ENCODE peak calls at places on chromosomes 13 and 19, in eight cellular contexts. One of them, this sample, is unnamed.
A peak's percentile ranks its signal among the peaks of the same experiment; 100 is the strongest.

GRCh38 chr19:51181913-51182419 is 39.9 kb downstream of the SIGLEC7 start:
- DNase-seq in endodermal cell: peak; percentile 88
- DNase-seq in heart right ventricle: no peak
- DNase-seq in Panc1: no peak
- DNase-seq in breast epithelium: no peak
- DNase-seq in type B pancreatic cell: no peak
- DNase-seq in ascending aorta: no peak
- DNase-seq in lung: no peak
- DNase-seq in this sample: no peak

GRCh38 chr13:110238795-110239194 is 68.2 kb downstream of the COL4A1 start:
- DNase-seq in breast epithelium: no peak
- DNase-seq in ascending aorta: no peak
- DNase-seq in heart right ventricle: peak; percentile 30
- DNase-seq in endodermal cell: no peak
- DNase-seq in lung: no peak
- DNase-seq in Panc1: no peak
- DNase-seq in type B pancreatic cell: no peak
- DNase-seq in this sample: no peak

GRCh38 chr19:1113986-1114483 is 10.2 kb downstream of the GPX4 start:
- DNase-seq in Panc1: no peak
- DNase-seq in endodermal cell: no peak
- DNase-seq in breast epithelium: no peak
- DNase-seq in heart right ventricle: no peak
- DNase-seq in ascending aorta: no peak
- DNase-seq in type B pancreatic cell: no peak
- DNase-seq in lung: no peak
- DNase-seq in this sample: no peak

GRCh38 chr13:112014857-112015256 is 52.1 kb upstream of the SOX1 start:
- DNase-seq in ascending aorta: no peak
- DNase-seq in breast epithelium: no peak
- DNase-seq in endodermal cell: no peak
- DNase-seq in lung: no peak
- DNase-seq in heart right ventricle: no peak
- DNase-seq in type B pancreatic cell: no peak
- DNase-seq in Panc1: no peak
- DNase-seq in this sample: no peak

GRCh38 chr19:53045536-53045935 is 996 bp downstream of the ERVV-2 start:
- DNase-seq in endodermal cell: no peak
- DNase-seq in breast epithelium: no peak
- DNase-seq in Panc1: no peak
- DNase-seq in type B pancreatic cell: no peak
- DNase-seq in lung: no peak
- DNase-seq in heart right ventricle: no peak
- DNase-seq in ascending aorta: no peak
- DNase-seq in this sample: no peak

GRCh38 chr19:2136796-2137195 is 14.6 kb downstream of the AP3D1 start:
- DNase-seq in heart right ventricle: no peak
- DNase-seq in Panc1: no peak
- DNase-seq in breast epithelium: no peak
- DNase-seq in lung: no peak
- DNase-seq in type B pancreatic cell: no peak
- DNase-seq in endodermal cell: peak; percentile 72
- DNase-seq in ascending aorta: no peak
- DNase-seq in this sample: no peak

GRCh38 chr19:18340237-18340989 is at the start of gene PGPEP1:
- DNase-seq in heart right ventricle: peak; percentile 82
- DNase-seq in type B pancreatic cell: peak; percentile 84
- DNase-seq in Panc1: no peak
- DNase-seq in lung: peak; percentile 61
- DNase-seq in endodermal cell: peak; percentile 92
- DNase-seq in breast epithelium: peak; percentile 69
- DNase-seq in ascending aorta: peak; percentile 17
- DNase-seq in this sample: peak; percentile 73

GRCh38 chr19:49749771-49750170 is 13.3 kb downstream of the TSKS start:
- DNase-seq in endodermal cell: no peak
- DNase-seq in Panc1: no peak
- DNase-seq in lung: no peak
- DNase-seq in type B pancreatic cell: no peak
- DNase-seq in breast epithelium: no peak
- DNase-seq in heart right ventricle: no peak
- DNase-seq in ascending aorta: no peak
- DNase-seq in this sample: no peak

GRCh38 chr19:1240925-1241324 is 626 bp upstream of the ATP5F1D start:
- DNase-seq in lung: no peak
- DNase-seq in heart right ventricle: no peak
- DNase-seq in endodermal cell: peak; percentile 61
- DNase-seq in Panc1: no peak
- DNase-seq in type B pancreatic cell: no peak
- DNase-seq in breast epithelium: no peak
- DNase-seq in ascending aorta: no peak
- DNase-seq in this sample: no peak

GRCh38 chr13:21330126-21330861 is 128.8 kb downstream of the ZDHHC20 start:
- DNase-seq in breast epithelium: no peak
- DNase-seq in ascending aorta: no peak
- DNase-seq in endodermal cell: no peak
- DNase-seq in lung: no peak
- DNase-seq in heart right ventricle: no peak
- DNase-seq in Panc1: no peak
- DNase-seq in type B pancreatic cell: no peak
- DNase-seq in this sample: no peak

GRCh38 chr19:48619692-48620565 is 623 bp downstream of the SPHK2 start:
- DNase-seq in endodermal cell: peak; percentile 44
- DNase-seq in Panc1: no peak
- DNase-seq in lung: no peak
- DNase-seq in type B pancreatic cell: no peak
- DNase-seq in breast epithelium: no peak
- DNase-seq in ascending aorta: no peak
- DNase-seq in heart right ventricle: no peak
- DNase-seq in this sample: no peak
- TF ChIP-seq CTCF in endodermal cell: no peak
- TF ChIP-seq CTCF in Panc1: no peak
- TF ChIP-seq CTCF in lung: no peak
- TF ChIP-seq CTCF in type B pancreatic cell: peak; percentile 35
- TF ChIP-seq CTCF in breast epithelium: peak; percentile 19
- TF ChIP-seq CTCF in ascending aorta: no peak
- TF ChIP-seq CTCF in heart right ventricle: no peak
- TF ChIP-seq CTCF in this sample: no peak

GRCh38 chr13:47598340-47598911 is 402.6 kb downstream of the SUCLA2 start:
- DNase-seq in lung: no peak
- DNase-seq in endodermal cell: no peak
- DNase-seq in breast epithelium: no peak
- DNase-seq in Panc1: no peak
- DNase-seq in heart right ventricle: no peak
- DNase-seq in ascending aorta: no peak
- DNase-seq in type B pancreatic cell: no peak
- DNase-seq in this sample: no peak

GRCh38 chr13:47592256-47592655 is 408.8 kb downstream of the SUCLA2 start:
- DNase-seq in breast epithelium: no peak
- DNase-seq in endodermal cell: no peak
- DNase-seq in type B pancreatic cell: no peak
- DNase-seq in Panc1: no peak
- DNase-seq in ascending aorta: no peak
- DNase-seq in lung: no peak
- DNase-seq in heart right ventricle: no peak
- DNase-seq in this sample: no peak

GRCh38 chr13:47594833-47595232 is 406.2 kb downstream of the SUCLA2 start:
- DNase-seq in endodermal cell: peak; percentile 83
- DNase-seq in type B pancreatic cell: no peak
- DNase-seq in ascending aorta: no peak
- DNase-seq in breast epithelium: no peak
- DNase-seq in lung: no peak
- DNase-seq in heart right ventricle: no peak
- DNase-seq in Panc1: no peak
- DNase-seq in this sample: no peak
- TF ChIP-seq CTCF in endodermal cell: peak; percentile 62
- TF ChIP-seq CTCF in type B pancreatic cell: peak; percentile 18
- TF ChIP-seq CTCF in ascending aorta: no peak
- TF ChIP-seq CTCF in breast epithelium: no peak
- TF ChIP-seq CTCF in lung: no peak
- TF ChIP-seq CTCF in heart right ventricle: no peak
- TF ChIP-seq CTCF in Panc1: no peak
- TF ChIP-seq CTCF in this sample: no peak

DNA sequence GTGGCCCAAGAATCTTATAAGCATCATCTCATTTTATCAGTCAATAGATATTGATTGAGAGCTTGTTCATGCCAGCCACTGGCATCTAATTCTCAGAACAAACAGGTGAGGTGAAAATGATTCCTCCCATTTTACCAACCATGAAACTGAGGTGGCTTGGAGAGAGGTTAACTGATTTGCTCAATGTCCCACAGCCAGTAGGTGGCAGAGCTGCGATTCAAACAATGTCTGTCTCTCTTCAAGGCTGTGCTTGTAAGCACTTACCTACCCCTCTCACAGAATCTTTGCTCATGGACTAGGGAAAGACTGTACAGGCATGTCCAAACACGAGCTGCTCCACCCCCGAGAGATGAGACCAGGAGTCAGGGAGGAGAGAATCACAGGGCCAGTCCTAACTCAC is 21.5 kb upstream of the GSX1 start:
- DNase-seq in heart right ventricle: no peak
- DNase-seq in lung: no peak
- DNase-seq in Panc1: peak; percentile 18
- DNase-seq in ascending aorta: no peak
- DNase-seq in type B pancreatic cell: no peak
- DNase-seq in endodermal cell: peak; percentile 76
- DNase-seq in breast epithelium: no peak
- DNase-seq in this sample: no peak
- TF ChIP-seq CTCF in heart right ventricle: peak; percentile 18
- TF ChIP-seq CTCF in lung: peak; percentile 12
- TF ChIP-seq CTCF in Panc1: peak; percentile 71
- TF ChIP-seq CTCF in ascending aorta: no peak
- TF ChIP-seq CTCF in type B pancreatic cell: peak; percentile 63
- TF ChIP-seq CTCF in endodermal cell: peak; percentile 78
- TF ChIP-seq CTCF in breast epithelium: no peak
- TF ChIP-seq CTCF in this sample: no peak

DNA sequence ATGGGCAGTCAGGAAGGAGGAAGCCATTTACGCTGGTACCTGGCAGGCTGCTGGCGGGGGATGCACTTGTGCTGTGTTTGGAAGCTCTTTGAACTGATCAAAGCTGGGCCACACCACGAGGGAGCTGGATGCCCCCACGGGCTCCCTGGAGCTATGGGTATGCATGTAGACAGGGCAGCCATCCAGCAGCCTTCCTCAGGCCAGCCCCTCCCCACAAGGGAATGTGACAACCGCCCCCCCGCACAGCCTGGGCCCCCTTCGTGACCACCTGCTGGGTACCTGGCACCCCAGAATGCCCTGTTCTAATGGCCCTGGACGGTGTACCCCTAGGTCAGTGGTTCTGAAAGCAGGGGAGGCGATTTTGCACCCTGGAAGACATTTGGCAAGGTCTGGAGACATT is 42.5 kb upstream of the C19orf12 start:
- DNase-seq in breast epithelium: no peak
- DNase-seq in Panc1: no peak
- DNase-seq in ascending aorta: no peak
- DNase-seq in endodermal cell: no peak
- DNase-seq in heart right ventricle: no peak
- DNase-seq in lung: no peak
- DNase-seq in type B pancreatic cell: no peak
- DNase-seq in this sample: no peak
- TF ChIP-seq CTCF in breast epithelium: no peak
- TF ChIP-seq CTCF in Panc1: no peak
- TF ChIP-seq CTCF in ascending aorta: no peak
- TF ChIP-seq CTCF in endodermal cell: no peak
- TF ChIP-seq CTCF in heart right ventricle: no peak
- TF ChIP-seq CTCF in lung: no peak
- TF ChIP-seq CTCF in type B pancreatic cell: no peak
- TF ChIP-seq CTCF in this sample: no peak

GRCh38 chr13:33080962-33081655 is 64.9 kb downstream of the KL start:
- DNase-seq in type B pancreatic cell: no peak
- DNase-seq in endodermal cell: no peak
- DNase-seq in ascending aorta: no peak
- DNase-seq in heart right ventricle: no peak
- DNase-seq in breast epithelium: no peak
- DNase-seq in Panc1: no peak
- DNase-seq in lung: no peak
- DNase-seq in this sample: no peak
- TF ChIP-seq CTCF in type B pancreatic cell: no peak
- TF ChIP-seq CTCF in endodermal cell: no peak
- TF ChIP-seq CTCF in ascending aorta: no peak
- TF ChIP-seq CTCF in heart right ventricle: no peak
- TF ChIP-seq CTCF in breast epithelium: no peak
- TF ChIP-seq CTCF in Panc1: no peak
- TF ChIP-seq CTCF in lung: no peak
- TF ChIP-seq CTCF in this sample: no peak

DNA sequence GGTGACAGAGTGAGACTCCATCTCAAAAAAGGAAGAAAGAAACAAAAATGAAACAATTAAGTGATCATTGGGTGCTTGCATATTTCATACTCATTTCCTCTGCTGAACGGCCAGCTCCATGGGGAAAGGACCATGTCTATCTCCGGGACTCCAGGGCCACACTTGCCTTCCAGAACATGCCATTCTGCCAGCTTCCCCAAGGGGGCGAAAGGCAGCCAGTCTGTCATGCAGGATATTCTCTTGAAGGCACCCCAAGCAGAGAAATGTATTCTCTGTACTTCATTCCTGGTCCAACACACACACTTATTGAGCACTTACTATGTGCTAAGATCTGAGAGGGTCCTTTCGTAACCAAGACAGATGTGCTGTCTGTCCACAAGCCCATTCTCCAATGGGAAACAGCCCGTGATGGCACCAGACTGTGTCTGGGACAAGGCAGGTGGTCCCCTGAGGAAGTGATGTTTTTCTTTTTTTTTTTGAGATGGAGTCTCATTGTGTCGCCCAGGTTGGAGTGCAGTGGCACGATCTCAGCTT is 10.2 kb upstream of the CARM1 start:
- DNase-seq in lung: no peak
- DNase-seq in Panc1: no peak
- DNase-seq in heart right ventricle: no peak
- DNase-seq in ascending aorta: no peak
- DNase-seq in type B pancreatic cell: no peak
- DNase-seq in breast epithelium: no peak
- DNase-seq in endodermal cell: peak; percentile 88
- DNase-seq in this sample: no peak
- TF ChIP-seq CTCF in lung: peak; percentile 2
- TF ChIP-seq CTCF in Panc1: peak; percentile 69
- TF ChIP-seq CTCF in heart right ventricle: peak; percentile 26
- TF ChIP-seq CTCF in ascending aorta: peak; percentile 23
- TF ChIP-seq CTCF in type B pancreatic cell: peak; percentile 70
- TF ChIP-seq CTCF in breast epithelium: peak; percentile 11
- TF ChIP-seq CTCF in endodermal cell: peak; percentile 72
- TF ChIP-seq CTCF in this sample: peak; percentile 17